ENCODE peak calls at places on chromosomes 6 and 20, in six cellular contexts. One of them, this sample, is unnamed.

GRCh38 chr20:21202284-21202683 is 76.4 kb downstream of the KIZ start:
- DNase-seq in T-cell: no peak
- DNase-seq in astrocyte: peak; percentile 86
- DNase-seq in AG09309: no peak
- DNase-seq in HL-60: no peak
- DNase-seq in NCI-H510A treated with DMSO at 0.1 percent for 48 hours: no peak
- DNase-seq in this sample: no peak

GRCh38 chr6:137827977-137828815 is 38.9 kb upstream of the TNFAIP3 start:
- DNase-seq in T-cell: no peak
- DNase-seq in astrocyte: no peak
- DNase-seq in AG09309: no peak
- DNase-seq in HL-60: no peak
- DNase-seq in NCI-H510A treated with DMSO at 0.1 percent for 48 hours: no peak
- DNase-seq in this sample: no peak

GRCh38 chr6:30591008-30591407 is 19.8 kb downstream of the ABCF1 start:
- DNase-seq in T-cell: no peak
- DNase-seq in astrocyte: peak; percentile 41
- DNase-seq in AG09309: no peak
- DNase-seq in HL-60: no peak
- DNase-seq in NCI-H510A treated with DMSO at 0.1 percent for 48 hours: no peak
- DNase-seq in this sample: no peak

GRCh38 chr6:149078383-149078782 is 239.1 kb upstream of the TAB2 start:
- DNase-seq in T-cell: no peak
- DNase-seq in astrocyte: no peak
- DNase-seq in AG09309: no peak
- DNase-seq in HL-60: no peak
- DNase-seq in NCI-H510A treated with DMSO at 0.1 percent for 48 hours: no peak
- DNase-seq in this sample: no peak

GRCh38 chr6:56387621-56388413 is 140.4 kb upstream of the COL21A1 start:
- DNase-seq in T-cell: no peak
- DNase-seq in astrocyte: no peak
- DNase-seq in AG09309: no peak
- DNase-seq in HL-60: no peak
- DNase-seq in NCI-H510A treated with DMSO at 0.1 percent for 48 hours: peak; percentile 99
- DNase-seq in this sample: no peak

GRCh38 chr6:157764346-157765068 is 58.5 kb upstream of the SNX9 start:
- DNase-seq in T-cell: peak; percentile 79
- DNase-seq in astrocyte: peak; percentile 100
- DNase-seq in AG09309: peak; percentile 100
- DNase-seq in HL-60: peak; percentile 56
- DNase-seq in NCI-H510A treated with DMSO at 0.1 percent for 48 hours: no peak
- DNase-seq in this sample: peak; percentile 98

GRCh38 chr6:32148722-32149576 is 2.8 kb downstream of the PRRT1 start:
- DNase-seq in T-cell: peak; percentile 67
- DNase-seq in astrocyte: peak; percentile 6
- DNase-seq in AG09309: no peak
- DNase-seq in HL-60: no peak
- DNase-seq in NCI-H510A treated with DMSO at 0.1 percent for 48 hours: no peak
- DNase-seq in this sample: peak; percentile 85

GRCh38 chr20:13708234-13708633 is 69.5 kb upstream of the TASP1 start:
- DNase-seq in T-cell: no peak
- DNase-seq in astrocyte: no peak
- DNase-seq in AG09309: no peak
- DNase-seq in HL-60: no peak
- DNase-seq in NCI-H510A treated with DMSO at 0.1 percent for 48 hours: no peak
- DNase-seq in this sample: no peak

GRCh38 chr6:27478141-27478705 is 5.3 kb upstream of the ZNF184 start:
- DNase-seq in T-cell: no peak
- DNase-seq in astrocyte: peak; percentile 12
- DNase-seq in AG09309: no peak
- DNase-seq in HL-60: peak; percentile 27
- DNase-seq in NCI-H510A treated with DMSO at 0.1 percent for 48 hours: no peak
- DNase-seq in this sample: no peak

GRCh38 chr20:45347297-45347935 is 808 bp downstream of the SDC4 start:
- DNase-seq in T-cell: no peak
- DNase-seq in astrocyte: no peak
- DNase-seq in AG09309: no peak
- DNase-seq in HL-60: no peak
- DNase-seq in NCI-H510A treated with DMSO at 0.1 percent for 48 hours: no peak
- DNase-seq in this sample: no peak

GRCh38 chr6:167779993-167780655 is 46.6 kb upstream of the AFDN start:
- DNase-seq in T-cell: no peak
- DNase-seq in astrocyte: no peak
- DNase-seq in AG09309: no peak
- DNase-seq in HL-60: no peak
- DNase-seq in NCI-H510A treated with DMSO at 0.1 percent for 48 hours: no peak
- DNase-seq in this sample: no peak

GRCh38 chr20:18548465-18548864 is 18.8 kb upstream of the SMIM26 start:
- DNase-seq in T-cell: no peak
- DNase-seq in astrocyte: no peak
- DNase-seq in AG09309: no peak
- DNase-seq in HL-60: no peak
- DNase-seq in NCI-H510A treated with DMSO at 0.1 percent for 48 hours: no peak
- DNase-seq in this sample: no peak

GRCh38 chr6:104639671-104640070 is 220.0 kb downstream of the HACE1 start:
- DNase-seq in T-cell: no peak
- DNase-seq in astrocyte: peak; percentile 2
- DNase-seq in AG09309: no peak
- DNase-seq in HL-60: peak; percentile 31
- DNase-seq in NCI-H510A treated with DMSO at 0.1 percent for 48 hours: no peak
- DNase-seq in this sample: no peak

GRCh38 chr20:64113444-64113775 is 6.0 kb upstream of the NPBWR2 start:
- DNase-seq in T-cell: no peak
- DNase-seq in astrocyte: no peak
- DNase-seq in AG09309: no peak
- DNase-seq in HL-60: no peak
- DNase-seq in NCI-H510A treated with DMSO at 0.1 percent for 48 hours: no peak
- DNase-seq in this sample: no peak

GRCh38 chr20:46300281-46300680 is 8.0 kb downstream of the CDH22 start:
- DNase-seq in T-cell: no peak
- DNase-seq in astrocyte: no peak
- DNase-seq in AG09309: no peak
- DNase-seq in HL-60: no peak
- DNase-seq in NCI-H510A treated with DMSO at 0.1 percent for 48 hours: no peak
- DNase-seq in this sample: no peak

GRCh38 chr6:29502181-29502580 is 14.4 kb upstream of the MAS1L start:
- DNase-seq in T-cell: no peak
- DNase-seq in astrocyte: no peak
- DNase-seq in AG09309: no peak
- DNase-seq in HL-60: no peak
- DNase-seq in NCI-H510A treated with DMSO at 0.1 percent for 48 hours: no peak
- DNase-seq in this sample: no peak

GRCh38 chr6:122043421-122043820 is 356.0 kb upstream of the HSF2 start:
- DNase-seq in T-cell: no peak
- DNase-seq in astrocyte: peak; percentile 10
- DNase-seq in AG09309: no peak
- DNase-seq in HL-60: no peak
- DNase-seq in NCI-H510A treated with DMSO at 0.1 percent for 48 hours: no peak
- DNase-seq in this sample: no peak

GRCh38 chr20:47389867-47390347 is 33.4 kb upstream of the ZMYND8 start:
- DNase-seq in T-cell: no peak
- DNase-seq in astrocyte: peak; percentile 67
- DNase-seq in AG09309: no peak
- DNase-seq in HL-60: no peak
- DNase-seq in NCI-H510A treated with DMSO at 0.1 percent for 48 hours: no peak
- DNase-seq in this sample: peak; percentile 66

GRCh38 chr20:24778585-24779031 is 170.5 kb upstream of the CST7 start:
- DNase-seq in T-cell: no peak
- DNase-seq in astrocyte: no peak
- DNase-seq in AG09309: no peak
- DNase-seq in HL-60: no peak
- DNase-seq in NCI-H510A treated with DMSO at 0.1 percent for 48 hours: no peak
- DNase-seq in this sample: peak; percentile 30

GRCh38 chr20:21706345-21707195 is 1.1 kb downstream of the PAX1 start:
- DNase-seq in T-cell: no peak
- DNase-seq in astrocyte: no peak
- DNase-seq in AG09309: no peak
- DNase-seq in HL-60: no peak
- DNase-seq in NCI-H510A treated with DMSO at 0.1 percent for 48 hours: no peak
- DNase-seq in this sample: no peak

GRCh38 chr20:22545045-22545444 is 39.3 kb downstream of the FOXA2 start:
- DNase-seq in T-cell: no peak
- DNase-seq in astrocyte: no peak
- DNase-seq in AG09309: no peak
- DNase-seq in HL-60: no peak
- DNase-seq in NCI-H510A treated with DMSO at 0.1 percent for 48 hours: no peak
- DNase-seq in this sample: no peak

This sample was measured in CD14-positive monocyte.